ENCODE peak calls at places on chromosomes 7 and 10, in five cellular contexts. Z is neuronal stem cell, K is H9, Y is mesenchymal stem cell, T is H1. X is an unnamed sample.

GRCh38 chr7:50369408-50370026 is 65.0 kb downstream of the IKZF1 start:
- DNase-seq in K (peak; percentile 50), T (no peak), Z (peak; percentile 57), Y (peak; percentile 15), X (peak; percentile 68)

GRCh38 chr7:5230272-5231067 is 40.4 kb downstream of the WIPI2 start:
- DNase-seq in T (no peak), Z (no peak), Y (no peak), K (no peak), X (no peak)

GRCh38 chr10:86167101-86167761 is 199.4 kb downstream of the GRID1 start:
- DNase-seq in K (no peak), Y (no peak), Z (no peak), T (no peak), X (no peak)

GRCh38 chr7:109376576-109376975 is 806.9 kb downstream of the DNAJB9 start:
- DNase-seq in Y (no peak), T (no peak), K (no peak), Z (no peak), X (no peak)

GRCh38 chr10:72242675-72243074 is 26.6 kb upstream of the ASCC1 start:
- DNase-seq in Y (peak; percentile 85), K (peak; percentile 57), T (no peak), Z (no peak), X (no peak)

GRCh38 chr10:46553238-46554049 is 3.0 kb downstream of the GPRIN2 start:
- DNase-seq in T (peak; percentile 47), Y (no peak), K (peak; percentile 29), Z (no peak), X (no peak)

GRCh38 chr7:158829021-158829341 is 328 bp downstream of the ESYT2 start:
- DNase-seq in T (no peak), Z (peak; percentile 51), Y (peak; percentile 75), K (peak; percentile 43), X (peak; percentile 85)

GRCh38 chr7:122143376-122143750 is 686 bp downstream of the AASS start:
- DNase-seq in T (no peak), Y (peak; percentile 63), Z (peak; percentile 21), K (no peak), X (peak; percentile 23)

GRCh38 chr7:148623586-148624282 is 33.2 kb downstream of the C7orf33 start:
- DNase-seq in Y (peak; percentile 41), K (no peak), Z (no peak), T (no peak), X (peak; percentile 51)

GRCh38 chr10:121832647-121833046 is 95.2 kb downstream of the ATE1 start:
- DNase-seq in T (no peak), Y (no peak), K (no peak), Z (no peak), X (no peak)

GRCh38 chr7:7183061-7183832 is 903 bp downstream of the C1GALT1 start:
- DNase-seq in T (no peak), K (peak; percentile 48), Z (no peak), Y (peak; percentile 45), X (peak; percentile 47)

GRCh38 chr7:41942468-41943097 is 239.7 kb upstream of the INHBA start:
- DNase-seq in Z (no peak), T (no peak), Y (peak; percentile 90), K (peak; percentile 32), X (peak; percentile 66)

GRCh38 chr7:151491859-151492258 is 27.8 kb downstream of the RHEB start:
- DNase-seq in K (no peak), Z (no peak), T (no peak), Y (peak; percentile 63), X (peak; percentile 70)

GRCh38 chr10:125002423-125003145 is 60.7 kb downstream of the ZRANB1 start:
- DNase-seq in Y (no peak), Z (no peak), K (no peak), T (no peak), X (no peak)

GRCh38 chr7:5041047-5041446 is 4.6 kb upstream of the RBAK start:
- DNase-seq in K (no peak), Z (no peak), Y (no peak), T (no peak), X (no peak)

GRCh38 chr7:30988346-30989005 is 24.7 kb downstream of the GHRHR start:
- DNase-seq in Y (no peak), K (peak; percentile 58), Z (no peak), T (peak; percentile 66), X (peak; percentile 70)

GRCh38 chr10:4214912-4215311 is 429.9 kb upstream of the KLF6 start:
- DNase-seq in K (no peak), Y (peak; percentile 35), Z (no peak), T (no peak), X (no peak)

GRCh38 chr7:25731035-25731880 is 420.7 kb upstream of the NFE2L3 start:
- DNase-seq in Y (no peak), T (no peak), K (no peak), Z (no peak), X (no peak)

GRCh38 chr10:120600871-120601644 is 144.0 kb downstream of the PLPP4 start:
- DNase-seq in K (peak; percentile 68), Z (peak; percentile 38), T (peak; percentile 63), Y (no peak), X (no peak)

GRCh38 chr7:157910446-157910845 is 573.6 kb downstream of the DNAJB6 start:
- DNase-seq in Z (no peak), K (no peak), Y (no peak), T (no peak), X (no peak)

GRCh38 chr10:129799942-129800341 is 164.1 kb downstream of the EBF3 start:
- DNase-seq in Z (no peak), T (no peak), Y (no peak), K (peak; percentile 14), X (no peak)

GRCh38 chr7:40329601-40330153 is 194.9 kb downstream of the SUGCT start:
- DNase-seq in K (no peak), Z (peak; percentile 51), T (no peak), Y (peak; percentile 69), X (peak; percentile 76)

GRCh38 chr7:105805619-105806018 is 70.8 kb downstream of the ATXN7L1 start:
- DNase-seq in Y (peak; percentile 41), Z (peak; percentile 9), T (peak; percentile 69), K (peak; percentile 70), X (no peak)

GRCh38 chr10:102118867-102119266 is 1.3 kb downstream of the LDB1 start:
- DNase-seq in Y (peak; percentile 55), K (peak; percentile 53), T (peak; percentile 57), Z (no peak), X (no peak)

GRCh38 chr10:16779375-16779774 is 37.8 kb downstream of the RSU1 start:
- DNase-seq in T (no peak), Y (no peak), K (no peak), Z (no peak), X (no peak)

GRCh38 chr7:44489955-44490350 is 505 bp downstream of the NUDCD3 start:
- DNase-seq in Y (no peak), K (no peak), T (no peak), Z (no peak), X (no peak)

GRCh38 chr10:131840788-131841118 is 60.1 kb upstream of the PPP2R2D start:
- DNase-seq in T (no peak), K (no peak), Z (no peak), Y (no peak), X (no peak)

GRCh38 chr7:34136698-34137097 is 231.4 kb downstream of the BMPER start:
- DNase-seq in Z (no peak), K (no peak), T (no peak), Y (no peak), X (no peak)
- H2BK12ac ChIP-seq in Z (no peak overlapping the region), K (no peak overlapping the region), T (peak overlapping the region; percentile 1), Y (peak overlapping the region; percentile 52), X (no peak overlapping the region)

GRCh38 chr7:116327135-116327534 is 116.8 kb downstream of the TES start:
- DNase-seq in K (no peak), Y (peak; percentile 61), Z (no peak), T (no peak), X (no peak)

GRCh38 chr7:116324582-116324981 is 114.2 kb downstream of the TES start:
- DNase-seq in Z (no peak), K (no peak), Y (no peak), T (no peak), X (no peak)

GRCh38 chr7:116327751-116328150 is 117.4 kb downstream of the TES start:
- DNase-seq in K (no peak), Z (no peak), T (no peak), Y (peak; percentile 97), X (peak; percentile 74)

GRCh38 chr7:116328161-116328560 is 117.8 kb downstream of the TES start:
- DNase-seq in K (no peak), Z (no peak), T (no peak), Y (peak; percentile 66), X (peak; percentile 34)

GRCh38 chr7:116325517-116325916 is 115.2 kb downstream of the TES start:
- DNase-seq in Z (no peak), K (no peak), T (no peak), Y (no peak), X (peak; percentile 38)
- H4K91ac ChIP-seq in Z (no peak overlapping the region), K (no peak overlapping the region), T (no peak overlapping the region), Y (no peak overlapping the region), X (no peak overlapping the region)

GRCh38 chr7:10939911-10940747 is 33.5 kb upstream of the PHF14 start:
- DNase-seq in Y (peak; percentile 96), T (peak; percentile 85), Z (peak; percentile 93), K (peak; percentile 91), X (peak; percentile 96)

GRCh38 chr7:10940748-10941358 is 32.8 kb upstream of the PHF14 start:
- DNase-seq in K (no peak), Z (no peak), T (no peak), Y (peak; percentile 7), X (no peak)

GRCh38 chr7:10934292-10934691 is 39.4 kb upstream of the PHF14 start:
- DNase-seq in T (no peak), K (no peak), Y (peak; percentile 26), Z (no peak), X (no peak)

GRCh38 chr7:10939237-10939910 is 34.3 kb upstream of the PHF14 start:
- DNase-seq in Y (no peak), T (no peak), K (no peak), Z (no peak), X (no peak)
- H3K4ac ChIP-seq in Y (peak overlapping the region; percentile 49), T (peak overlapping the region; percentile 55), K (no peak overlapping the region), Z (no peak overlapping the region), X (peak overlapping the region; percentile 19)

GRCh38 chr7:142866361-142867096 is 11.7 kb downstream of the EPHB6 start:
- DNase-seq in Y (no peak), T (peak; percentile 82), Z (peak; percentile 11), K (peak; percentile 85), X (peak; percentile 38)
- H2BK12ac ChIP-seq in Y (no peak overlapping the region), T (peak overlapping the region; percentile 60), Z (no peak overlapping the region), K (no peak overlapping the region), X (no peak overlapping the region)